ENCODE peak calls at places on chromosome 2, in ten cellular contexts. S is IMR-90; I is aorta; N is spleen; J is psoas muscle; L is SJSA1; X is hepatocyte; T is keratinocyte; E is neuronal stem cell; Q is naive thymus-derived CD4-positive, alpha-beta T cell. C is an unnamed sample.

GRCh38 chr2:205524656-205525055 is 157.6 kb upstream of the NRP2 start:
- DNase-seq in X (no peak), I (no peak), S (no peak), T (no peak), J (no peak), N (no peak), Q (no peak), L (no peak), E (no peak), C (no peak)

GRCh38 chr2:63661076-63661475 is 72.3 kb downstream of the MDH1 start:
- DNase-seq in N (no peak), E (no peak), J (no peak), L (peak; percentile 9), Q (no peak), T (no peak), X (peak; percentile 31), I (no peak), S (peak; percentile 92), C (no peak)

GRCh38 chr2:216057688-216058193 is 23.9 kb downstream of the PECR start:
- DNase-seq in J (no peak), E (no peak), L (no peak), X (peak; percentile 37), Q (peak; percentile 48), T (no peak), S (peak; percentile 70), I (no peak), N (peak; percentile 87), C (peak; percentile 63)

GRCh38 chr2:64952113-64952895 is 36.9 kb upstream of the SLC1A4 start:
- DNase-seq in Q (no peak), J (no peak), T (no peak), S (peak; percentile 10), N (no peak), I (no peak), L (peak; percentile 98), X (no peak), E (no peak), C (no peak)

GRCh38 chr2:174827371-174828369 is 63.4 kb upstream of the CHRNA1 start:
- DNase-seq in N (no peak), T (no peak), L (peak; percentile 31), S (peak; percentile 49), I (no peak), Q (no peak), J (no peak), E (no peak), X (peak; percentile 57), C (no peak)

GRCh38 chr2:228700638-228701037 is 519.2 kb upstream of the SPHKAP start:
- DNase-seq in S (peak; percentile 51), J (no peak), L (no peak), T (no peak), E (no peak), Q (no peak), X (no peak), N (no peak), I (no peak), C (no peak)

GRCh38 chr2:196399736-196400691 is 228.6 kb upstream of the STK17B start:
- DNase-seq in T (peak; percentile 25), J (no peak), N (no peak), X (peak; percentile 39), S (peak; percentile 94), L (peak; percentile 77), I (no peak), E (no peak), Q (no peak), C (no peak)

GRCh38 chr2:223971-224760 is 39.7 kb downstream of the SH3YL1 start:
- DNase-seq in E (no peak), Q (no peak), T (no peak), N (no peak), I (no peak), X (no peak), J (no peak), S (no peak), L (no peak), C (no peak)

GRCh38 chr2:33395660-33396249 is 80.7 kb upstream of the RASGRP3 start:
- DNase-seq in X (peak; percentile 48), I (no peak), E (no peak), T (no peak), S (peak; percentile 59), L (peak; percentile 40), N (no peak), Q (peak; percentile 29), J (peak; percentile 29), C (no peak)

GRCh38 chr2:178205853-178206516 is 11.7 kb downstream of the OSBPL6 start:
- DNase-seq in E (no peak), N (no peak), L (peak; percentile 11), Q (no peak), I (no peak), J (no peak), S (peak; percentile 80), X (no peak), T (no peak), C (no peak)

GRCh38 chr2:236673126-236673822 is 103.6 kb downstream of the ACKR3 start:
- DNase-seq in E (no peak), J (no peak), I (no peak), N (no peak), L (no peak), S (no peak), X (no peak), Q (no peak), T (no peak), C (peak; percentile 13)

GRCh38 chr2:220747736-220748135 is 824.4 kb downstream of the EPHA4 start:
- DNase-seq in E (no peak), X (no peak), Q (no peak), I (no peak), L (no peak), N (no peak), J (no peak), T (no peak), S (no peak), C (no peak)

GRCh38 chr2:7626139-7626537 is 708.9 kb downstream of the RNF144A start:
- DNase-seq in X (no peak), L (no peak), N (no peak), J (no peak), S (no peak), T (no peak), I (no peak), E (no peak), Q (no peak), C (no peak)

GRCh38 chr2:240436626-240437180 is 1.2 kb downstream of the GPC1 start:
- DNase-seq in J (peak; percentile 44), T (no peak), E (no peak), L (peak; percentile 26), X (peak; percentile 63), I (no peak), Q (no peak), N (peak; percentile 74), S (peak; percentile 43), C (no peak)

GRCh38 chr2:219289537-219290361 is 10.6 kb downstream of the DNAJB2 start:
- DNase-seq in S (peak; percentile 95), L (peak; percentile 55), Q (no peak), N (peak; percentile 75), X (peak; percentile 72), J (peak; percentile 74), I (peak; percentile 94), E (no peak), T (no peak), C (peak; percentile 51)

GRCh38 chr2:198517961-198518360 is 713.6 kb downstream of the PLCL1 start:
- DNase-seq in Q (no peak), J (no peak), I (no peak), T (no peak), L (no peak), X (no peak), N (no peak), E (no peak), S (no peak), C (no peak)

GRCh38 chr2:75577280-75577679 is 16.5 kb upstream of the EVA1A start:
- DNase-seq in J (no peak), T (no peak), X (no peak), L (no peak), Q (no peak), S (no peak), I (no peak), N (no peak), E (no peak), C (no peak)

GRCh38 chr2:219500135-219500534 is 1.4 kb downstream of the GMPPA start:
- DNase-seq in L (no peak), J (no peak), T (no peak), E (no peak), X (no peak), N (no peak), S (peak; percentile 50), I (no peak), Q (no peak), C (no peak)

GRCh38 chr2:121076501-121076820 is 208.5 kb downstream of the TFCP2L1 start:
- DNase-seq in I (no peak), J (no peak), N (no peak), T (no peak), Q (no peak), E (no peak), L (no peak), S (no peak), X (no peak), C (no peak)
- H3K4me3 ChIP-seq in I (no peak overlapping the region), J (no peak overlapping the region), N (no peak overlapping the region), T (no peak overlapping the region), Q (no peak overlapping the region), E (no peak overlapping the region), L (no peak overlapping the region), S (no peak overlapping the region), X (no peak overlapping the region), C (no peak overlapping the region)

GRCh38 chr2:208718828-208719227 is 312.2 kb downstream of the PTH2R start:
- DNase-seq in S (no peak), J (no peak), I (no peak), Q (no peak), T (no peak), X (peak; percentile 7), E (no peak), L (no peak), N (no peak), C (no peak)
- H3K27ac ChIP-seq in S (no peak overlapping the region), J (no peak overlapping the region), I (no peak overlapping the region), Q (no peak overlapping the region), T (no peak overlapping the region), X (no peak overlapping the region), E (no peak overlapping the region), L (no peak overlapping the region), N (no peak overlapping the region), C (no peak overlapping the region)

DNA sequence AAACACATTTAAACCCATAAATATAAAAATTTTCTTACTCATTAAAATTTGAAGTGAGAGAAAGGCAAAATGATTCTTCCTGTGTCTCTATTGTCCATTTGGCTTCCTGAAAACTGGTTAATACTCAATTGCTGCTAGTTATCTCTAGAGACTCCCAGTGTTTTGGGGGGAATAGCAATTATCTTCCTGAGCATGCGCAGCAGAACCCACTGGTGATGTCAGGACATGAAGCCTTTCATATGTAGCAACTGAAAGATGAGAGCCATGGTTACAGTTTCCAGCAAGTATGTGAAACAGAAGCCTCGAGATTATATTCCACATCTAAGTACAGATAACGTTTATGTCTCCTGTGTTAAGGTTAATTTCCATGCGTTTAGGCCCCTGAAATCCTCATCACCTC is 254.3 kb upstream of the FIGN start:
- DNase-seq in Q (no peak), I (no peak), E (no peak), J (no peak), N (no peak), T (no peak), S (no peak), L (no peak), X (no peak), C (no peak)
- H3K4me1 ChIP-seq in Q (no peaks in the 10 kb centered on the region), I (no peaks in the 10 kb centered on the region), E (peaks cover 13% of the 10 kb centered on the region), J (no peaks in the 10 kb centered on the region), N (no peaks in the 10 kb centered on the region), T (no peaks in the 10 kb centered on the region), S (no peaks in the 10 kb centered on the region), L (no peaks in the 10 kb centered on the region), X (no peaks in the 10 kb centered on the region), C (no peaks in the 10 kb centered on the region)

DNA sequence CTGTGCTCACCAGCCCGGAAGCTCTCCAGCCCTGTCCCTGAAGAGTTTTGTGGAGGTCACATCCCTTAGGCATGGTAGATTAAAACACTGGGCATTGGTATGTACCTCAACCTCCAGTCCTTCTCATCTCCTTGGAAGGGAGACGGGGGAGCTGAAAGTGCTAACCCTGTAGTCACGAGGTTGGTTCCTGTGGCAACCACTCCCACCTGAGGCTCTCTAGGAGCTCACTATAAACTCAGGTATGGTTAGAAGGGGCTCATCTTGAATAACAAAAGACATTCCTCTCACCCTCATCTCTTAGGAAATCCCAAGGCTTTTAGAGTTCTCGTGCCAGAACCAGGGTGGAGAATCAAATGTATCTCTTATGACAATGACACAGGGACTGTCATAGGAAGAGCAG is 43.0 kb upstream of the MGAT4A start:
- DNase-seq in S (no peak), E (no peak), N (no peak), Q (no peak), X (no peak), L (no peak), T (no peak), I (no peak), J (no peak), C (no peak)
- H3K4me3 ChIP-seq in S (no peak overlapping the region), E (no peak overlapping the region), N (no peak overlapping the region), Q (no peak overlapping the region), X (no peak overlapping the region), L (no peak overlapping the region), T (no peak overlapping the region), I (no peak overlapping the region), J (no peak overlapping the region), C (no peak overlapping the region)

C was measured in lung.